ENCODE peak calls at places on chromosome 16, in eight cellular contexts. G is neuronal stem cell, R is endothelial cell of umbilical vein, D is keratinocyte, I is cardiac muscle cell, H is MM.1S, E is heart left ventricle, L is colonic mucosa. B is an unnamed sample. For H3K4me1 and H3K36me3, the result is how much of the 10 kb centered on the place peaks cover.

GRCh38 chr16:46763147-46763546 is 15.0 kb upstream of the MYLK3 start:
- DNase-seq in G (no peak), R (no peak), D (no peak), I (peak), H (no peak), E (peak), L (no peak), B (no peak)

GRCh38 chr16:85377388-85378144 is 235.6 kb upstream of the GSE1 start:
- DNase-seq in G (no peak), R (no peak), D (no peak), I (peak), H (no peak), E (no peak), L (no peak), B (no peak)

GRCh38 chr16:61897657-61898056 is 138.6 kb downstream of the CDH8 start:
- DNase-seq in G (no peak), R (no peak), D (no peak), I (no peak), H (peak), E (no peak), L (no peak), B (no peak)

GRCh38 chr16:814974-815373 is 14.4 kb upstream of the GNG13 start:
- DNase-seq in G (no peak), R (no peak), D (no peak), I (no peak), H (no peak), E (no peak), L (no peak), B (no peak)

GRCh38 chr16:63841271-63841670 is 1280.6 kb downstream of the CDH11 start:
- DNase-seq in G (no peak), R (no peak), D (no peak), I (no peak), H (no peak), E (no peak), L (no peak), B (no peak)

GRCh38 chr16:75256059-75256870 is 4.8 kb upstream of the BCAR1 start:
- DNase-seq in G (no peak), R (peak), D (no peak), I (peak), H (no peak), E (peak), L (no peak), B (no peak)

GRCh38 chr16:19840524-19841110 is 44.0 kb downstream of the GPRC5B start:
- DNase-seq in G (no peak), R (no peak), D (no peak), I (peak), H (no peak), E (peak), L (no peak), B (no peak)

GRCh38 chr16:58329147-58329546 is 34.3 kb upstream of the PRSS54 start:
- DNase-seq in G (no peak), R (no peak), D (no peak), I (no peak), H (no peak), E (no peak), L (no peak), B (no peak)

GRCh38 chr16:6146874-6147425 is 1049.4 kb upstream of the EEF2KMT start:
- DNase-seq in G (no peak), R (no peak), D (no peak), I (no peak), H (no peak), E (no peak), L (no peak), B (no peak)

GRCh38 chr16:89159850-89160354 is 11.6 kb upstream of the CDH15 start:
- DNase-seq in G (no peak), R (no peak), D (no peak), I (no peak), H (no peak), E (no peak), L (no peak), B (no peak)

GRCh38 chr16:50207652-50208051 is 54.5 kb downstream of the TENT4B start:
- DNase-seq in G (no peak), R (peak), D (no peak), I (peak), H (no peak), E (no peak), L (no peak), B (no peak)

GRCh38 chr16:55433535-55433934 is 45.5 kb upstream of the MMP2 start:
- DNase-seq in G (no peak), R (no peak), D (no peak), I (no peak), H (no peak), E (no peak), L (no peak), B (no peak)

GRCh38 chr16:66996324-66996982 is 8.1 kb downstream of the CES4A start:
- DNase-seq in G (no peak), R (no peak), D (no peak), I (no peak), H (no peak), E (peak), L (no peak), B (no peak)

GRCh38 chr16:81003610-81004460 is 2.9 kb downstream of the CMC2 start:
- DNase-seq in G (no peak), R (no peak), D (no peak), I (no peak), H (peak), E (no peak), L (no peak), B (no peak)

GRCh38 chr16:54242199-54242598 is 44.4 kb downstream of the IRX3 start:
- DNase-seq in G (peak), R (peak), D (no peak), I (peak), H (no peak), E (no peak), L (no peak), B (peak)

GRCh38 chr16:50270510-50271147 is 4.3 kb downstream of the ADCY7 start:
- DNase-seq in G (no peak), R (no peak), D (no peak), I (no peak), H (no peak), E (peak), L (no peak), B (no peak)

GRCh38 chr16:24730914-24731313 is 1.5 kb downstream of the TNRC6A start:
- DNase-seq in G (no peak), R (no peak), D (no peak), I (no peak), H (no peak), E (no peak), L (no peak), B (no peak)

GRCh38 chr16:79661578-79661977 is 61.0 kb upstream of the MAF start:
- DNase-seq in G (no peak), R (no peak), D (no peak), I (no peak), H (no peak), E (no peak), L (no peak), B (no peak)

GRCh38 chr16:79928142-79928735 is 327.7 kb upstream of the MAF start:
- DNase-seq in G (no peak), R (no peak), D (no peak), I (no peak), H (no peak), E (no peak), L (peak), B (no peak)

GRCh38 chr16:9091867-9092281 is 430 bp downstream of the HAPSTR1 start:
- DNase-seq in G (peak), R (peak), D (no peak), I (peak), H (peak), E (peak), L (peak), B (peak)

GRCh38 chr16:79632289-79632688 is 31.8 kb upstream of the MAF start:
- DNase-seq in G (no peak), R (no peak), D (no peak), I (no peak), H (no peak), E (no peak), L (no peak), B (no peak)

GRCh38 chr16:261031-261691 is 14.6 kb downstream of the RGS11 start:
- DNase-seq in G (no peak), R (no peak), D (no peak), I (no peak), H (no peak), E (no peak), L (no peak), B (no peak)

GRCh38 chr16:9195301-9195700 is 103.9 kb downstream of the HAPSTR1 start:
- DNase-seq in G (no peak), R (no peak), D (no peak), I (peak), H (no peak), E (no peak), L (no peak), B (no peak)

GRCh38 chr16:22098538-22099255 is 6.4 kb downstream of the VWA3A start:
- DNase-seq in G (peak), R (peak), D (no peak), I (peak), H (peak), E (no peak), L (no peak), B (peak)

GRCh38 chr16:66519482-66519881 is 30.4 kb downstream of the TK2 start:
- DNase-seq in G (no peak), R (peak), D (no peak), I (no peak), H (no peak), E (no peak), L (no peak), B (no peak)

GRCh38 chr16:60929-61878 is 7.6 kb downstream of the SNRNP25 start:
- DNase-seq in G (no peak), R (no peak), D (no peak), I (no peak), H (no peak), E (no peak), L (no peak), B (no peak)

GRCh38 chr16:35196313-35196712 is 1736.9 kb downstream of the TP53TG3F start:
- DNase-seq in G (no peak), R (no peak), D (no peak), I (no peak), H (no peak), E (no peak), L (no peak), B (no peak)

GRCh38 chr16:84985079-84986065 is 26.0 kb downstream of the ZDHHC7 start:
- DNase-seq in G (no peak), R (no peak), D (no peak), I (no peak), H (no peak), E (no peak), L (no peak), B (no peak)

GRCh38 chr16:17970816-17971291 is 365.7 kb downstream of the NPIPA8 start:
- DNase-seq in G (no peak), R (no peak), D (no peak), I (no peak), H (no peak), E (no peak), L (no peak), B (no peak)

GRCh38 chr16:88908307-88908706 is 41.8 kb upstream of the PABPN1L start:
- DNase-seq in G (no peak), R (no peak), D (no peak), I (no peak), H (no peak), E (peak), L (no peak), B (no peak)

GRCh38 chr16:68417711-68418301 is 30.5 kb downstream of the SMPD3 start:
- DNase-seq in G (no peak), R (peak), D (no peak), I (no peak), H (peak), E (no peak), L (peak), B (no peak)

GRCh38 chr16:79278506-79278905 is 322.0 kb downstream of the MAF start:
- DNase-seq in G (no peak), R (no peak), D (no peak), I (no peak), H (peak), E (no peak), L (no peak), B (no peak)

GRCh38 chr16:30166202-30166902 is 17.1 kb upstream of the CORO1A start:
- DNase-seq in G (no peak), R (no peak), D (no peak), I (no peak), H (peak), E (no peak), L (no peak), B (no peak)

GRCh38 chr16:85888405-85889331 is 10.3 kb upstream of the IRF8 start:
- DNase-seq in G (no peak), R (peak), D (no peak), I (no peak), H (peak), E (no peak), L (no peak), B (no peak)

GRCh38 chr16:29784901-29785500 is 5.5 kb upstream of the KIF22 start:
- DNase-seq in G (peak), R (peak), D (no peak), I (peak), H (peak), E (peak), L (peak), B (no peak)

GRCh38 chr16:85416267-85417109 is 196.6 kb upstream of the GSE1 start:
- DNase-seq in G (no peak), R (no peak), D (no peak), I (peak), H (peak), E (no peak), L (peak), B (peak)

GRCh38 chr16:88960516-88960915 is 16.5 kb downstream of the CBFA2T3 start:
- DNase-seq in G (no peak), R (no peak), D (no peak), I (no peak), H (no peak), E (no peak), L (no peak), B (no peak)

GRCh38 chr16:59463776-59464175 is 729.7 kb upstream of the GOT2 start:
- DNase-seq in G (no peak), R (peak), D (no peak), I (no peak), H (no peak), E (no peak), L (no peak), B (no peak)

GRCh38 chr16:1079341-1079740 is 6.8 kb downstream of the SSTR5 start:
- DNase-seq in G (no peak), R (no peak), D (no peak), I (no peak), H (no peak), E (no peak), L (no peak), B (no peak)

GRCh38 chr16:82630688-82631087 is 3.9 kb downstream of the CDH13 start:
- DNase-seq in G (no peak), R (peak), D (no peak), I (no peak), H (no peak), E (no peak), L (no peak), B (no peak)

GRCh38 chr16:82630219-82630618 is 3.5 kb downstream of the CDH13 start:
- DNase-seq in G (no peak), R (no peak), D (no peak), I (no peak), H (no peak), E (no peak), L (no peak), B (no peak)

GRCh38 chr16:82628741-82629140 is 2.0 kb downstream of the CDH13 start:
- DNase-seq in G (no peak), R (peak), D (no peak), I (no peak), H (no peak), E (no peak), L (no peak), B (no peak)

GRCh38 chr16:82627811-82628339 is 1.1 kb downstream of the CDH13 start:
- DNase-seq in G (no peak), R (peak), D (peak), I (peak), H (no peak), E (peak), L (no peak), B (no peak)

DNA sequence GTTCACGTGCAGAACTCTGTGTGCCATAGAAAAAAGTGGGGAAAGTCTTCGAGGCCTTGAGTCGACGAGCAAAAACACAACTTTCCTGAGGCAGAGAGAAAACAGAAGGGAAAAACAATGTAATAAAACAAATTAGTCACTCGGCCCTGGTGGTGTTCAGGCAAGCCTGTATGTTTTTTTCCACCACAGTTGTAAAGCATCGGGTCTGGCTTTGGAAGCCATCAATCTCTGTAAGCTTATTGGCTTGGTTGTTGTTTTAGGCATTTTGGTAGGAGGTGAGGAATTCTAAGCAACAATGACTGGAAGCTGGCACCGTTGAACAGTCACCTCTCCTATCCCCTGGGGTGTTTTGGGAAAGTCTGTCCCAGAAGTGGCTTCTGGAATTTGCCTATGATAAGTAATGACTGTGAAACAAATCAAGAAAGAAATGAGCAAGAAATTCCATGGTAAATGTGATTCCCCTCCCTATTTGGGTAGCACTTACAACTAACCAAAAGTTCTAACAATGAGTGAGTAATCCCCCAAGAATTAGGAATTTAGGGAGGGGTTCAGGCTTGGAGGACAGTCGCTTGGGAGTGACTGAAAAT is 2.8 kb downstream of the CDH13 start:
- DNase-seq in G (no peak), R (peak), D (peak), I (no peak), H (no peak), E (no peak), L (no peak), B (peak)
- H3K4me3 ChIP-seq in G (no peak), R (no peak), D (peak), I (no peak), H (no peak), E (no peak), L (no peak), B (no peak)

GRCh38 chr16:70444249-70445063 is 5.6 kb upstream of the ST3GAL2 start:
- DNase-seq in G (no peak), R (no peak), D (no peak), I (no peak), H (no peak), E (no peak), L (peak), B (no peak)

GRCh38 chr16:70438325-70438982 is 446 bp downstream of the ST3GAL2 start:
- DNase-seq in G (no peak), R (no peak), D (no peak), I (no peak), H (no peak), E (peak), L (no peak), B (peak)

GRCh38 chr16:70441406-70441990 is 2.6 kb upstream of the ST3GAL2 start:
- DNase-seq in G (no peak), R (no peak), D (no peak), I (no peak), H (no peak), E (no peak), L (no peak), B (no peak)

GRCh38 chr16:70438983-70439862 is at the start of gene ST3GAL2:
- DNase-seq in G (peak), R (peak), D (peak), I (peak), H (peak), E (peak), L (peak), B (peak)

GRCh38 chr16:70442344-70442743 is 3.4 kb upstream of the ST3GAL2 start:
- DNase-seq in G (no peak), R (no peak), D (no peak), I (no peak), H (no peak), E (no peak), L (no peak), B (no peak)
- H3K4me1 ChIP-seq in G (under half), R (under half), D (under half), I (under half), H (under half), E (under half), L (under half), B (under half)

DNA sequence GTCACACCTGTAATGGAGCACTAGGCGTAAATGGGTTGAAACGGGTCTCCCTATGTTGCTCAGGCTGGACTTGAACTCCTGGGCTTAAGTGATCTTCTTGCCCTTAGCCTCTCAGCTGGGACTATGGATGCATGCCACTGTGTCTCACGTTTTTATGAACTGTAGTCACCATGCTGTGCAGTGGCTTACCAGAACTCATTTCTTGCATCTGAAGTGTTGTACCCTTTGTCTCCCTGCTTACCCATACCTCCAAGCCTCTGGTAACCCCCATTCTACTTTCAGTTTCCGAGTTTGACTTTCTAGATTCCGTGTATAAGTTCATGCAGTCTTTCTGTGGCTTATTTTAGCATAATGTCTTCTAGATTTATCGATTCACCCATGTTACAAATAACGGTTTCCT is 7.7 kb downstream of the PYCARD start:
- DNase-seq in G (no peak), R (no peak), D (no peak), I (no peak), H (no peak), E (no peak), L (no peak), B (no peak)
- H3K36me3 ChIP-seq in G (half or more), R (under half), D (under half), I (half or more), H (under half), E (half or more), L (under half), B (half or more)

GRCh38 chr16:27945233-27945975 is 118.1 kb downstream of the GSG1L start:
- DNase-seq in G (no peak), R (no peak), D (no peak), I (no peak), H (no peak), E (no peak), L (no peak), B (no peak)
- H3K4me3 ChIP-seq in G (no peak), R (no peak), D (no peak), I (no peak), H (no peak), E (no peak), L (no peak), B (no peak)